ENCODE peak calls at places on chromosomes 2 and 18, in five cellular contexts. X, P, T, E and N are unnamed samples.

GRCh38 chr2:43210467-43211303 is 15.7 kb downstream of the ZFP36L2 start:
- DNase-seq in X (peak; percentile 47), P (no peak), T (no peak), E (no peak), N (no peak)

GRCh38 chr2:197426723-197427122 is 8.1 kb downstream of the SF3B1 start:
- DNase-seq in X (no peak), P (no peak), T (no peak), E (no peak), N (no peak)

GRCh38 chr2:106885981-106886915 is at the start of gene ST6GAL2:
- DNase-seq in X (no peak), P (no peak), T (no peak), E (no peak), N (no peak)

GRCh38 chr2:14577843-14578242 is 54.7 kb upstream of the LRATD1 start:
- DNase-seq in X (no peak), P (no peak), T (no peak), E (no peak), N (no peak)

GRCh38 chr2:216666461-216667233 is 28.7 kb downstream of the IGFBP5 start:
- DNase-seq in X (peak; percentile 58), P (peak; percentile 68), T (no peak), E (peak; percentile 55), N (peak; percentile 47)

GRCh38 chr2:11753886-11754704 is 7.7 kb downstream of the LPIN1 start:
- DNase-seq in X (peak; percentile 83), P (no peak), T (no peak), E (no peak), N (peak; percentile 64)

GRCh38 chr2:96530474-96531357 is 5.8 kb upstream of the ARID5A start:
- DNase-seq in X (no peak), P (no peak), T (no peak), E (no peak), N (no peak)

GRCh38 chr2:187541086-187542085 is 12.8 kb downstream of the TFPI start:
- DNase-seq in X (peak; percentile 43), P (no peak), T (peak; percentile 50), E (peak; percentile 74), N (no peak)

GRCh38 chr2:78201064-78201575 is 678.9 kb upstream of the LRRTM4 start:
- DNase-seq in X (no peak), P (no peak), T (no peak), E (no peak), N (no peak)

GRCh38 chr2:226181909-226182308 is 617.7 kb downstream of the IRS1 start:
- DNase-seq in X (no peak), P (no peak), T (no peak), E (no peak), N (no peak)

GRCh38 chr2:96883306-96883705 is 13.4 kb upstream of the SEMA4C start:
- DNase-seq in X (no peak), P (no peak), T (no peak), E (no peak), N (no peak)

GRCh38 chr2:179424571-179424970 is 159.9 kb upstream of the SESTD1 start:
- DNase-seq in X (no peak), P (no peak), T (no peak), E (no peak), N (no peak)

GRCh38 chr2:230129343-230129742 is 60.6 kb upstream of the SLC16A14 start:
- DNase-seq in X (no peak), P (no peak), T (no peak), E (no peak), N (no peak)
- H3K4me3 ChIP-seq in X (peak overlapping the region; percentile 7), P (no peak overlapping the region), T (no peak overlapping the region), E (no peak overlapping the region), N (no peak overlapping the region)

DNA sequence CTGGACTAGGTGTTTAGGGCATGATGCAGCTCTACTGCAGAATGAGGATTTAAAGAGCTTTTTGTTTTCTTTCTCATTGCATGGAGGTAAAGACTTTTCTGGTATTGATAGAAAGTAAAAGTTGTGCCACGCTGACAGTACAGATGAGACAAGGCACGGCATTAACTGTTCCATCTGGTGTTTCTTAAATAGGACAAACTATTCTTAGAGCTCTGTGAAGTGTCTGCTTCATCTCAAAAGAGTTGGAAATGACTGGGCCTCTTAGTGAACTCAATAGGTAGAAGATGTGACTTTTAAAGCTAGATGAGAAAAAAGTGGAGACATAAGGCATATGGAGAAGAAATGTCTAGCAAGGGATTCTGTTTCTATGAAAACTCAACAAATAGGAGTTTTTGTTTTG is 321.8 kb downstream of the RPRM start:
- DNase-seq in X (no peak), P (no peak), T (no peak), E (no peak), N (no peak)
- H3K4me3 ChIP-seq in X (no peak overlapping the region), P (no peak overlapping the region), T (no peak overlapping the region), E (no peak overlapping the region), N (no peak overlapping the region)

GRCh38 chr2:16105178-16105663 is 164.9 kb downstream of the MYCN start:
- DNase-seq in X (no peak), P (no peak), T (no peak), E (no peak), N (no peak)
- H3K4me3 ChIP-seq in X (no peak overlapping the region), P (no peak overlapping the region), T (no peak overlapping the region), E (no peak overlapping the region), N (no peak overlapping the region)

GRCh38 chr2:133568172-133568571 is at the start of gene NCKAP5:
- DNase-seq in X (no peak), P (no peak), T (no peak), E (no peak), N (no peak)
- H3K4me3 ChIP-seq in X (peak within 1 kb of the TSS; percentile 18), P (no peak within 1 kb of the TSS), T (no peak within 1 kb of the TSS), E (no peak within 1 kb of the TSS), N (no peak within 1 kb of the TSS)

GRCh38 chr2:148876589-148877402 is 1.8 kb downstream of the KIF5C start:
- DNase-seq in X (no peak), P (no peak), T (no peak), E (no peak), N (peak; percentile 62)
- H3K4me3 ChIP-seq in X (peak overlapping the region; percentile 34), P (peak overlapping the region; percentile 22), T (no peak overlapping the region), E (no peak overlapping the region), N (peak overlapping the region; percentile 71)

DNA sequence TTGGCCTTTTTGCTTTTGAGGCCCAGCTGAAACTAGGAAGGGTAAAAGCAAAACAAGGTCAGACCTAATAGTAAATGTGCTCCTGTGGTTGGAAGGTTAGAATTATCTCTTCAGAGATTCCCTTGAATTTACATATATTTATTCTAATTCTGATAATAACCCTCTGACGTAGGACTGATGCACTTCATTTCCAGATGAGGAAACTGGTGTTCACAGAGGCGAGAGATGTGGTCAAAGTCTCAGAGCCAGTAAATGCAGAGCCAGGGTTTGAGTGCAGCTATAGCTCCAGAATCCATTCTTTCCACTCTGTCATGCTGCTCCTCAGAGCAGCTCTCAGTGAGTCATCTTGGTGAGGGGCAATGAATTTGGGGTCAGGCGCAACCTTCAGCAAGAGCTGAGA is 142.4 kb upstream of the FBXO11 start:
- DNase-seq in X (no peak), P (no peak), T (no peak), E (no peak), N (no peak)
- H3K4me3 ChIP-seq in X (no peak overlapping the region), P (no peak overlapping the region), T (no peak overlapping the region), E (no peak overlapping the region), N (no peak overlapping the region)

DNA sequence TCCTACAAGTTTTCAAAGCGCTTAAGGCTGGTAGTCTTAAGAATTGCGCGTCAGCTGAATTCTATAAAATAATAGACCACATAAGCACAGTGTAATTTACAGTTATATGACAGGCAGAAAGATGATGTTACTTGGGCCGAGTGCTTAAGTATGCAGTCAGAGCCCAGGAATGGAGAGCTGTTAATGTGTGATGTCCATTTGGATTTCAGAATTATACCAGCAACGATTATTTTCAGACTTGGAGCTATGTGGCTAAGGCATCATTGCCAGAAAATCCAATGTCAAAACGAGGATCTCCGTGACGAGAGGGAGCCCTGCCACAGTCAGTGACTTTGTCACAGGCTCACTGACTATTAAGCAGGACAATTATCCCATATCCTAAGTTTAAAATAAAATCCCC is 3.4 kb downstream of the KLF7 start:
- DNase-seq in X (no peak), P (no peak), T (no peak), E (no peak), N (no peak)
- H3K4me3 ChIP-seq in X (peak overlapping the region; percentile 90), P (peak overlapping the region; percentile 74), T (peak overlapping the region; percentile 82), E (no peak overlapping the region), N (no peak overlapping the region)

DNA sequence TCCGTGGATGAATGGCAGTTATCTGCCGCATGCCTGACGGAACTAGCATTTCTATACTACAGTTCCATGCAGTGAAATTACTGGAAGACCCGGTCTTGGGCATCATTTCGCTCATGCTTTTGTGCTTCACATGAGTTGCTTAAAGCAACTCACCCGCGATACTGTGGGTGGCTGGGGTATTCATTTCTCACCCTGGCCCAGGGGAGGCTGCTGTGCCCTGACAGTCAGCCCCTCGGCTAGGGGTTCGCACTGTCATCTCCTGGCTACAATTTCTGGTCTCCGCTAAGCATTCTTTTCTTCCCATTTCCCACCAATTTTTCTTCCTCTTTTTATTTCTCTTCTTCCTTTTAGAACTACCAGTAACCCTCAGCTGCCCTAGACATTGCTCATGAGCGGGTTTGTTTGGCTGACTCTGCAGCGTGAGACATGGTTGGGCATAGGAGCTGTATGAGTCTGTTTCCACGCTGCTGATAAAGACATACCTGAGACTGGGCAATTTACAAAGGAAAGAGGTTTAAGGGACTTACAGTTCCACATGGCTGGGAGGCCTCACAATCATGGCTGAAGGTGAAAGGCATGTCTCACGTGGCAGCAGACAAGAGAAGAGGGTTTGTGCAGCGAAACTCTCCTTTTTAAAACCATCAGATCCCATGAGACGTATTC is 16.5 kb upstream of the CNDP2 start:
- DNase-seq in X (no peak), P (no peak), T (no peak), E (no peak), N (no peak)
- H3K4me3 ChIP-seq in X (no peak overlapping the region), P (no peak overlapping the region), T (no peak overlapping the region), E (no peak overlapping the region), N (no peak overlapping the region)